ENCODE peak calls at places on chromosomes 5 and 9, in nine cellular contexts. T is body of pancreas, Q is foreskin fibroblast, Z is lower leg skin, V is prostate gland, W is lower lobe of right lung, Y is spleen, N is fibroblast of pulmonary artery, E is GM12864. D is an unnamed sample.

GRCh38 chr9:93058357-93059096 is at the start of gene SUSD3:
- DNase-seq in Y (peak; percentile 95), Z (peak; percentile 92), T (peak; percentile 52), E (no peak), Q (peak; percentile 24), W (peak; percentile 81), V (peak; percentile 18), N (peak; percentile 33), D (peak; percentile 90)

GRCh38 chr9:68507098-68507795 is 33.4 kb downstream of the TMEM252 start:
- DNase-seq in Q (peak; percentile 57), N (peak; percentile 44), Y (no peak), T (no peak), Z (no peak), W (no peak), V (no peak), E (no peak), D (peak; percentile 37)

GRCh38 chr5:138459311-138459710 is 6.0 kb upstream of the EGR1 start:
- DNase-seq in Y (peak; percentile 92), Q (no peak), V (no peak), N (no peak), T (no peak), W (peak; percentile 59), Z (no peak), E (no peak), D (peak; percentile 66)

GRCh38 chr5:134142088-134142487 is 27.6 kb downstream of the TCF7 start:
- DNase-seq in Z (peak; percentile 45), V (no peak), T (peak; percentile 9), N (no peak), W (peak; percentile 28), Q (no peak), E (no peak), Y (peak; percentile 41), D (no peak)

GRCh38 chr5:454936-455335 is 12.0 kb downstream of the EXOC3 start:
- DNase-seq in E (no peak), N (no peak), V (no peak), T (peak; percentile 7), W (no peak), Q (no peak), Z (peak; percentile 73), Y (peak; percentile 65), D (no peak)

GRCh38 chr9:13033959-13034695 is 245.4 kb downstream of the MPDZ start:
- DNase-seq in V (peak; percentile 67), Q (peak; percentile 83), T (peak; percentile 61), N (peak; percentile 79), E (peak; percentile 5), W (peak; percentile 65), Z (peak; percentile 92), Y (no peak), D (peak; percentile 40)

GRCh38 chr9:128824911-128825310 is 4.7 kb downstream of the SPOUT1 start:
- DNase-seq in Z (no peak), N (no peak), E (no peak), V (no peak), Q (no peak), W (no peak), Y (no peak), T (no peak), D (no peak)

GRCh38 chr9:127021664-127022337 is 100.6 kb downstream of the ANGPTL2 start:
- DNase-seq in Q (peak; percentile 99), Z (peak; percentile 97), V (peak; percentile 36), N (peak; percentile 99), T (peak; percentile 48), W (peak; percentile 59), Y (no peak), E (no peak), D (no peak)

DNA sequence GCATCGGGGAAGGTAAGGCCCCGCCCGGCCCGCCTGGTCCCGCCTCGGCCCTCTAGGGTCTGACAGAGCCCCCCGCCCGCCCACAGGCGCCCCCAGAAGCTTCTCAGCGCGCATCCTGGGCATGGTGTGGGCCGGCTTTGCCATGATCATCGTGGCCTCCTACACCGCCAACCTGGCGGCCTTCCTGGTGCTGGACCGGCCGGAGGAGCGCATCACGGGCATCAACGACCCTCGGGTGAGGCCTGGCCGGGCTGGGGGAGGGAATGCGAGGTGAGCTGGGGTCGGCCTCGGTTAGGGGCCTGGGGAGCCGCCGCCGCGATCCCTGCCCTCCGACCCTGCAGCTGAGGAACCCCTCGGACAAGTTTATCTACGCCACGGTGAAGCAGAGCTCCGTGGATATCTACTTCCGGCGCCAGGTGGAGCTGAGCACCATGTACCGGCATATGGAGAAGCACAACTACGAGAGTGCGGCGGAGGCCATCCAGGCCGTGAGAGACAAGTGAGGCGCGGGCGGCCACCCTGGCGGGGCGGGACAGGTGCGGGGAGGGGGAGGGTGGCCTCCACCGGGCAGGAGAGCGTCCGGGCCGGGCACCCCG is 7.2 kb downstream of the LRRC26 start:
- DNase-seq in E (no peak), Y (no peak), W (no peak), N (no peak), T (peak; percentile 62), Z (no peak), V (peak; percentile 71), Q (no peak), D (peak; percentile 36)
- H3K4me3 ChIP-seq in E (no peak overlapping the region), Y (peak overlapping the region; percentile 8), W (peak overlapping the region; percentile 43), N (no peak overlapping the region), T (no peak overlapping the region), Z (no peak overlapping the region), V (peak overlapping the region; percentile 25), Q (peak overlapping the region; percentile 24), D (no peak overlapping the region)

GRCh38 chr5:154523104-154523503 is 45.1 kb upstream of the HAND1 start:
- DNase-seq in Z (no peak), W (no peak), E (no peak), T (no peak), N (no peak), V (no peak), Y (no peak), Q (no peak), D (no peak)

GRCh38 chr5:154519375-154519774 is 41.3 kb upstream of the HAND1 start:
- DNase-seq in W (no peak), V (no peak), Z (no peak), Y (no peak), Q (peak; percentile 65), T (no peak), E (no peak), N (no peak), D (no peak)

GRCh38 chr5:154521756-154522155 is 43.7 kb upstream of the HAND1 start:
- DNase-seq in N (no peak), W (no peak), V (no peak), Q (no peak), Z (no peak), Y (no peak), T (no peak), E (no peak), D (no peak)

GRCh38 chr5:154522284-154522683 is 44.3 kb upstream of the HAND1 start:
- DNase-seq in V (no peak), E (no peak), Y (no peak), T (no peak), Q (no peak), Z (no peak), N (no peak), W (no peak), D (no peak)

DNA sequence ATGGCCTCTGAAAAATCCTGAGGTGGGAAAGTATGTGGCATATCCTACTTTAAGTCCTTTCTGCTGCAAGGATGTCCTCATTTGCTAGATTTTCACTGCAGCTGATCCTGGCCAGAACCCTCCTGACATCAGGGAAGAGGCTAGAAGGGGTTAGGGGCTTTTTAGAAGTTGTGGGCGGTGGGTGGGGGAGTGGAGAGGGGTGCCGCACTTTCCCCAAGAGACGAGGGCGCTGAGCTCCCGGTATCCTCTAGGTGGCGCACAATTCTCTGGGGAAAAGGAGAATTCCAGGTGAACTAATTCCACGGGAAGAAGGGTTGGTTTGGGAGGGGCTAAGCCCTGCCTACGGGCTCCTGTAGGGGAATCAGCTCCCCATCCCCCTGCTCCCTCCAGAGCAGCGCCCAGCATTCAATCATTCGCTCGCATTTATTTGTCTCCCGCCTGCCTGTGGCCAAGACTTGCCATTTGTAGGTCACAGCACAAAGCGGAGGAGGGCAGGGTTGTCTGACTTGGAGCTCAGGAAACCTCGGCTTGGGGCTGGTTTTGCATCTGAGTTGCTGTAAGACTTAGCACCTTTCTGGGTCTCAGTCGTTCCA is 42.9 kb upstream of the HAND1 start:
- DNase-seq in N (peak; percentile 6), E (no peak), Z (no peak), Y (no peak), Q (peak; percentile 35), W (peak; percentile 54), T (peak; percentile 51), V (no peak), D (no peak)
- TF ChIP-seq CTCF in N (peak; percentile 68), E (peak; percentile 89), Z (no peak), Y (peak; percentile 58), Q (peak; percentile 80), W (peak; percentile 63), T (peak; percentile 62), V (peak; percentile 26), D (peak; percentile 88)

DNA sequence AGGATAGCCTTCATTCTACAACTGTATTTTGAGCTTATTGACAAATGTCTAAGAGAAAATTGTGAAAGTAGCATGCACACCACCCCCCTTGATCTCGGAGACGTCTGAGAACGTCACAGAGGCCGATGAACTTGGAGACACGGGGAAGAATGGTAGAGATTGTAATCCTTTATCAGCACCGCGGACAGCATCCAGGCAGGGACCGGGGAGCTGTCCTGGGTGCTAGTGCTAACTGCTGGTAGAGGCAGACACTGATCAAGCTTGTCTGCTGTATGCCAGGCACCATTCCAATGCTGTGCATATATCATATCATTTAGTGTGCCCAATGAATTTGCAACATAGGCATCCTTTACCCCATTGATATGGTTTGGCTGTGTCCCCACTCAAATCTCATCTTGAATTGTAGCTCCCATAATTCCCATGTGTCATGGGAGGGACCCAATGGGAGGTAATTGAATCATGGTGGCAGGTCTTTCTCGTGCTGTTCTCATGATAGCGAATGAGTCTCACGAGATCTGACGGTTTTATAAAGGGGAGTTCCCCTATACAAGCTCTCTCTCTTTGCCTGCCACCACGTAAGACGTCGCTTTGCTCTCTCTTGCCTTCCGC is 98.8 kb downstream of the LHX2 start:
- DNase-seq in Y (no peak), E (no peak), T (peak; percentile 43), N (peak; percentile 77), Z (no peak), W (no peak), Q (peak; percentile 79), V (peak; percentile 43), D (peak; percentile 62)
- H3K4me3 ChIP-seq in Y (no peak overlapping the region), E (no peak overlapping the region), T (no peak overlapping the region), N (no peak overlapping the region), Z (no peak overlapping the region), W (no peak overlapping the region), Q (no peak overlapping the region), V (no peak overlapping the region), D (no peak overlapping the region)

GRCh38 chr5:173631478-173631877 is 15.0 kb upstream of the BOD1 start:
- DNase-seq in E (no peak), N (no peak), Y (no peak), Z (no peak), W (no peak), V (no peak), Q (no peak), T (no peak), D (no peak)

GRCh38 chr5:173627860-173628392 is 11.5 kb upstream of the BOD1 start:
- DNase-seq in Y (no peak), W (no peak), E (no peak), V (no peak), T (no peak), Q (no peak), N (no peak), Z (no peak), D (no peak)

GRCh38 chr5:173630724-173631365 is 14.4 kb upstream of the BOD1 start:
- DNase-seq in N (no peak), T (no peak), E (no peak), Z (peak; percentile 43), Y (no peak), V (no peak), W (no peak), Q (no peak), D (no peak)

GRCh38 chr5:173628501-173628900 is 12.1 kb upstream of the BOD1 start:
- DNase-seq in Y (no peak), Q (no peak), Z (no peak), W (no peak), T (no peak), V (no peak), E (no peak), N (no peak), D (no peak)

DNA sequence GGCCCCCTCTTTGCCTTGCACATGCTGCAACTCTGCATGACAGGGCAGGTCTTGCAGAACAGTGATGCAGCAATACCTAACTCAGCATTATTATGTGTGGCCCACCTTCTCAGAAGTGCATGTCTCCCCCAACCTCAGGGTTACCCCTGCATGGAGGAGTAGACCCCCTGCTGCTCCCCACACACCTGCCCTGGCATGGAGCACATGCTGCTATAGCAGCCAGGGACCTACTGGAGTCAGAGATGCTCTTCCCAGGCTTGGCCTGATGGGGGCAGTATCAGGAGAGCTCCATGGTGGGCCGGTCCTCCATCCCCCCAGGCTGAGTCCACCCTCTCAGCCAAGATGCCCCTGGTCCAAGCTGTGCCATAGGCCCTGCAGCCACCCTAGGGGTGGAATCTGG is 13.2 kb upstream of the BOD1 start:
- DNase-seq in Z (no peak), Q (no peak), T (no peak), Y (no peak), V (no peak), W (no peak), N (no peak), E (no peak), D (peak; percentile 46)
- TF ChIP-seq CTCF in Z (no peak), Q (peak; percentile 15), T (no peak), Y (no peak), V (no peak), W (peak; percentile 20), N (peak; percentile 30), E (peak; percentile 63), D (peak; percentile 58)

D was measured in GM12865.